ENCODE peak calls at places on chromosome 7, in ten cellular contexts. O is anterior cingulate cortex, V is H54, W is epithelial cell of esophagus, U is mesothelial cell of epicardium, L is brain microvascular endothelial cell, T is HEK293T, R is choroid plexus epithelial cell, X is T47D, M is SK-MEL-5. P is an unnamed sample.

GRCh38 chr7:107230334-107230733 is 61.5 kb downstream of the HBP1 start:
- DNase-seq in X (no peak), U (no peak), O (no peak), M (no peak), T (no peak), L (no peak), W (peak), V (no peak), R (no peak), P (no peak)

GRCh38 chr7:53336133-53336532 is 300.7 kb downstream of the POM121L12 start:
- DNase-seq in X (no peak), U (no peak), R (no peak), L (no peak), M (no peak), V (no peak), W (no peak), O (no peak), T (no peak), P (no peak)

GRCh38 chr7:100632951-100633717 is 8.2 kb downstream of the TFR2 start:
- DNase-seq in M (peak), T (no peak), V (no peak), R (peak), O (peak), L (no peak), U (no peak), W (peak), X (peak), P (no peak)

GRCh38 chr7:1314021-1314907 is 81.6 kb downstream of the UNCX start:
- DNase-seq in R (no peak), M (no peak), V (no peak), T (no peak), W (no peak), U (peak), X (no peak), L (no peak), O (no peak), P (no peak)

GRCh38 chr7:25839084-25839769 is 312.8 kb upstream of the NFE2L3 start:
- DNase-seq in R (peak), V (no peak), L (no peak), O (no peak), M (peak), W (no peak), X (no peak), U (no peak), T (peak), P (no peak)

GRCh38 chr7:45435846-45436245 is 138.3 kb upstream of the ADCY1 start:
- DNase-seq in V (peak), L (peak), R (peak), W (peak), O (no peak), U (no peak), M (no peak), T (no peak), X (no peak), P (peak)

GRCh38 chr7:157404845-157405481 is 68.2 kb downstream of the DNAJB6 start:
- DNase-seq in M (no peak), W (peak), U (no peak), L (peak), X (peak), O (no peak), T (no peak), V (peak), R (peak), P (peak)

GRCh38 chr7:75066521-75066920 is 7.1 kb downstream of the RCC1L start:
- DNase-seq in L (no peak), R (no peak), X (no peak), O (no peak), T (no peak), M (no peak), U (no peak), W (no peak), V (no peak), P (no peak)

GRCh38 chr7:13835442-13835841 is 154.0 kb downstream of the ETV1 start:
- DNase-seq in L (no peak), X (no peak), V (no peak), O (no peak), M (no peak), U (no peak), R (no peak), T (no peak), W (no peak), P (no peak)

GRCh38 chr7:101814081-101814995 is 3.1 kb upstream of the CUX1 start:
- DNase-seq in T (peak), W (peak), U (peak), X (peak), O (peak), L (no peak), V (peak), M (peak), R (peak), P (peak)

GRCh38 chr7:134892002-134892693 is 94.2 kb upstream of the AGBL3 start:
- DNase-seq in O (no peak), X (no peak), R (peak), L (no peak), W (no peak), M (no peak), V (no peak), T (no peak), U (no peak), P (peak)

GRCh38 chr7:106041140-106041717 is 70.9 kb downstream of the SYPL1 start:
- DNase-seq in M (peak), U (no peak), R (peak), X (peak), T (peak), V (peak), L (peak), W (peak), O (no peak), P (no peak)

GRCh38 chr7:134089446-134089845 is 37.7 kb upstream of the LRGUK start:
- DNase-seq in L (no peak), M (no peak), R (no peak), T (no peak), U (no peak), O (no peak), V (no peak), X (no peak), W (no peak), P (no peak)

GRCh38 chr7:139366400-139366799 is 6.7 kb downstream of the LUC7L2 start:
- DNase-seq in V (no peak), U (no peak), M (no peak), W (no peak), X (no peak), O (no peak), L (no peak), R (no peak), T (no peak), P (no peak)

GRCh38 chr7:134355925-134356324 is 39.2 kb upstream of the SLC35B4 start:
- DNase-seq in T (no peak), O (no peak), U (no peak), R (no peak), X (no peak), M (peak), L (no peak), V (no peak), W (peak), P (no peak)

GRCh38 chr7:3028071-3028766 is 15.4 kb downstream of the CARD11 start:
- DNase-seq in X (no peak), U (no peak), M (peak), O (peak), V (peak), L (peak), W (peak), R (peak), T (no peak), P (peak)

GRCh38 chr7:136884492-136884891 is 16.0 kb downstream of the CHRM2 start:
- DNase-seq in M (no peak), O (no peak), W (no peak), X (no peak), L (no peak), U (no peak), V (no peak), R (no peak), T (no peak), P (no peak)

GRCh38 chr7:94375167-94375566 is 19.5 kb upstream of the COL1A2 start:
- DNase-seq in M (no peak), R (peak), X (no peak), U (peak), L (peak), O (no peak), W (peak), T (no peak), V (peak), P (peak)

GRCh38 chr7:44087914-44088838 is 5.8 kb upstream of the POLM start:
- DNase-seq in O (peak), V (peak), W (peak), X (no peak), M (peak), T (no peak), R (peak), U (no peak), L (peak), P (peak)

GRCh38 chr7:134943785-134944400 is 42.4 kb upstream of the AGBL3 start:
- DNase-seq in W (peak), U (no peak), T (peak), O (no peak), L (no peak), M (peak), V (no peak), X (peak), R (peak), P (no peak)

GRCh38 chr7:1531263-1531978 is 919 bp downstream of the MAFK start:
- DNase-seq in X (no peak), R (peak), O (no peak), M (no peak), V (no peak), T (no peak), U (no peak), L (no peak), W (peak), P (peak)

GRCh38 chr7:92904292-92905131 is 68.1 kb upstream of the CDK6 start:
- DNase-seq in V (peak), X (no peak), W (peak), O (no peak), M (peak), U (no peak), L (peak), R (peak), T (no peak), P (peak)

GRCh38 chr7:138000081-138000701 is 1.7 kb downstream of the CREB3L2 start:
- DNase-seq in W (peak), O (no peak), R (peak), V (no peak), X (no peak), M (peak), L (peak), T (peak), U (no peak), P (peak)

GRCh38 chr7:33590902-33591301 is 314.4 kb upstream of the BMPER start:
- DNase-seq in L (peak), W (peak), X (no peak), T (no peak), O (no peak), M (no peak), V (no peak), R (peak), U (no peak), P (no peak)

GRCh38 chr7:149655784-149656183 is 117.6 kb downstream of the ZNF467 start:
- DNase-seq in W (no peak), L (no peak), V (no peak), X (no peak), R (no peak), O (no peak), M (no peak), U (no peak), T (no peak), P (no peak)

GRCh38 chr7:8408871-8409270 is 24.5 kb upstream of the NXPH1 start:
- DNase-seq in X (no peak), W (no peak), O (no peak), R (no peak), M (no peak), L (no peak), T (no peak), V (no peak), U (no peak), P (no peak)

GRCh38 chr7:101733713-101734475 is 83.5 kb upstream of the CUX1 start:
- DNase-seq in W (no peak), L (peak), R (peak), V (peak), U (no peak), O (peak), T (no peak), X (no peak), M (no peak), P (peak)

GRCh38 chr7:127652333-127653248 is 597 bp downstream of the SND1 start:
- DNase-seq in T (no peak), O (no peak), W (peak), R (peak), X (no peak), U (no peak), M (peak), V (no peak), L (peak), P (no peak)

GRCh38 chr7:88243345-88243909 is 23.6 kb upstream of the SRI start:
- DNase-seq in L (peak), R (peak), X (peak), U (no peak), V (no peak), T (peak), W (peak), M (peak), O (peak), P (peak)

GRCh38 chr7:44705434-44705833 is 43.2 kb upstream of the ZMIZ2 start:
- DNase-seq in L (no peak), V (no peak), R (no peak), X (no peak), M (no peak), O (no peak), U (no peak), T (no peak), W (no peak), P (no peak)

GRCh38 chr7:43302211-43302711 is 189.8 kb downstream of the HECW1 start:
- DNase-seq in R (peak), M (no peak), U (no peak), W (peak), O (no peak), X (no peak), L (peak), V (peak), T (no peak), P (peak)